ENCODE peak calls at places on chromosomes 16 and 17, in eight cellular contexts. K, M, R, H, V, P, E and Y are unnamed samples.

GRCh38 chr17:77436058-77436442 is 295.3 kb downstream of the SEC14L1 start:
- DNase-seq in E (no peak), M (peak), K (no peak), H (peak), R (no peak), V (no peak), P (no peak), Y (no peak)

GRCh38 chr17:73958453-73958852 is 245.0 kb upstream of the RPL38 start:
- DNase-seq in R (no peak), V (no peak), P (no peak), M (no peak), H (no peak), K (no peak), E (no peak), Y (no peak)

GRCh38 chr17:7191571-7192270 is 12.6 kb upstream of the ASGR1 start:
- DNase-seq in M (peak), P (no peak), K (no peak), R (no peak), V (peak), E (peak), H (peak), Y (no peak)

GRCh38 chr17:59558039-59558438 is 7.4 kb upstream of the DHX40 start:
- DNase-seq in V (no peak), H (no peak), P (no peak), K (no peak), E (no peak), M (no peak), R (no peak), Y (no peak)

GRCh38 chr17:69141802-69142472 is at the start of gene ABCA6:
- DNase-seq in K (no peak), P (no peak), M (no peak), H (no peak), R (no peak), V (no peak), E (no peak), Y (peak)

GRCh38 chr16:51651061-51651466 is 500.0 kb upstream of the SALL1 start:
- DNase-seq in R (no peak), P (no peak), K (no peak), V (no peak), M (no peak), H (peak), E (no peak), Y (no peak)

GRCh38 chr17:28570716-28571254 is 539 bp downstream of the PIGS start:
- DNase-seq in P (no peak), M (no peak), H (peak), K (peak), V (no peak), R (no peak), E (peak), Y (no peak)

GRCh38 chr17:74282587-74283370 is 8.7 kb downstream of the DNAI2 start:
- DNase-seq in K (peak), P (no peak), M (no peak), E (no peak), V (no peak), R (no peak), H (peak), Y (no peak)

GRCh38 chr17:29430275-29430674 is 40.1 kb downstream of the TAOK1 start:
- DNase-seq in P (no peak), E (no peak), R (no peak), V (no peak), H (no peak), K (no peak), M (no peak), Y (no peak)

GRCh38 chr17:82687375-82687861 is 11.1 kb downstream of the RAB40B start:
- DNase-seq in M (peak), P (no peak), R (no peak), K (no peak), V (no peak), H (no peak), E (no peak), Y (no peak)

GRCh38 chr16:3509470-3509928 is 8.7 kb downstream of the CLUAP1 start:
- DNase-seq in E (no peak), M (no peak), R (no peak), P (peak), K (peak), V (no peak), H (no peak), Y (no peak)

GRCh38 chr17:31369266-31369665 is 22.2 kb upstream of the RAB11FIP4 start:
- DNase-seq in R (peak), K (no peak), M (peak), H (no peak), E (no peak), V (no peak), P (no peak), Y (peak)

GRCh38 chr17:8188408-8188839 is 1.6 kb downstream of the BORCS6 start:
- DNase-seq in H (no peak), M (no peak), P (peak), K (peak), V (peak), R (no peak), E (no peak), Y (no peak)

GRCh38 chr16:20683812-20684211 is 13.7 kb downstream of the ACSM1 start:
- DNase-seq in M (no peak), E (no peak), V (no peak), H (no peak), R (no peak), P (no peak), K (no peak), Y (no peak)

GRCh38 chr17:41500131-41500911 is 5.1 kb downstream of the KRT13 start:
- DNase-seq in H (peak), K (no peak), M (peak), P (no peak), E (no peak), R (no peak), V (no peak), Y (peak)

GRCh38 chr16:86575754-86576557 is 2.4 kb upstream of the FOXL1 start:
- DNase-seq in E (peak), R (peak), M (peak), P (peak), V (no peak), K (peak), H (peak), Y (peak)

GRCh38 chr16:74199842-74200124 is 96.8 kb upstream of the PSMD7 start:
- DNase-seq in P (no peak), M (no peak), E (no peak), H (no peak), K (no peak), V (peak), R (no peak), Y (no peak)

GRCh38 chr17:65254166-65254565 is 117.0 kb downstream of the RGS9 start:
- DNase-seq in P (no peak), M (peak), R (no peak), H (peak), K (no peak), V (no peak), E (no peak), Y (no peak)

GRCh38 chr16:4734730-4735575 is 616 bp downstream of the DNAAF8 start:
- DNase-seq in M (peak), H (peak), K (peak), P (peak), V (peak), R (peak), E (peak), Y (peak)

GRCh38 chr16:53224932-53225533 is 170.2 kb downstream of the CHD9 start:
- DNase-seq in P (no peak), E (no peak), H (no peak), V (no peak), M (peak), K (no peak), R (no peak), Y (peak)

GRCh38 chr16:85541619-85542547 is 71.2 kb upstream of the GSE1 start:
- DNase-seq in K (no peak), H (no peak), R (no peak), V (no peak), M (no peak), E (no peak), P (no peak), Y (no peak)
- H3K4me3 ChIP-seq in K (no peak), H (no peak), R (no peak), V (no peak), M (no peak), E (no peak), P (no peak), Y (no peak)

DNA sequence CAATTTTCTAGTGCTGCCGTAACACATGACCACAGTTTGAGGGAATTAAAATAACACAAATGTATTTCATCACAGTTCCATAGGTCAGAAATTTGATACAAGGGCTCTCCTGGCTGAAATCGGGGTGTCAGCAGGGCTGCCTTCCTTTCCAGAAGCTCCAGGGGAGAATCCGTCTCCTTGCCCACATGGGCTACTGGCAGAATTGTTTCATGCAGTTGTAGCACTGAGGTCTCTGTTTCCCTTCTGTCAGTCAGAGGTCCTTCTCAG is 20.5 kb downstream of the EIF4A3 start:
- DNase-seq in E (no peak), K (no peak), R (no peak), M (no peak), P (no peak), V (no peak), H (no peak), Y (no peak)
- H3K27ac ChIP-seq in E (no peak), K (no peak), R (no peak), M (no peak), P (no peak), V (no peak), H (no peak), Y (no peak)

DNA sequence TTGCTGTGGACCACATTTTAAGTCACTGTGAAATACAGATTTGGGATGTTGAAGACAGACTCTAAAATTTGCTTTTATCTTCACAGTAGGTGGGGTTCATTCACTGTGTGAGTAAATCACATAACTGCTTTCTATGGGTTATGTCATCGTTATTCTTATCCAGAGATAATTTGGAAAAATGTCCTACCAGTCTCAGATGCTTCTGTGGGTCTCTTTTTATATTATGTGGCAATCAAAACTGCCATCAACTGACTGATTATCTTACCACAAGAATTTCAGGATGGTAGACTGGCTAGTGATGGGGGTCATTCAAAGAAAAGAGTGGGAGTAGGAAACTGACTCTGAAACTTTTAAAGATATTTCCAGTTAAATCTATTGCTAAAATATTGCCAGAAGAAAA is 3.1 kb downstream of the HSBP1 start:
- DNase-seq in H (no peak), E (no peak), K (no peak), R (no peak), P (no peak), V (no peak), M (no peak), Y (peak)
- H3K4me3 ChIP-seq in H (no peak), E (no peak), K (no peak), R (no peak), P (no peak), V (no peak), M (no peak), Y (no peak)

DNA sequence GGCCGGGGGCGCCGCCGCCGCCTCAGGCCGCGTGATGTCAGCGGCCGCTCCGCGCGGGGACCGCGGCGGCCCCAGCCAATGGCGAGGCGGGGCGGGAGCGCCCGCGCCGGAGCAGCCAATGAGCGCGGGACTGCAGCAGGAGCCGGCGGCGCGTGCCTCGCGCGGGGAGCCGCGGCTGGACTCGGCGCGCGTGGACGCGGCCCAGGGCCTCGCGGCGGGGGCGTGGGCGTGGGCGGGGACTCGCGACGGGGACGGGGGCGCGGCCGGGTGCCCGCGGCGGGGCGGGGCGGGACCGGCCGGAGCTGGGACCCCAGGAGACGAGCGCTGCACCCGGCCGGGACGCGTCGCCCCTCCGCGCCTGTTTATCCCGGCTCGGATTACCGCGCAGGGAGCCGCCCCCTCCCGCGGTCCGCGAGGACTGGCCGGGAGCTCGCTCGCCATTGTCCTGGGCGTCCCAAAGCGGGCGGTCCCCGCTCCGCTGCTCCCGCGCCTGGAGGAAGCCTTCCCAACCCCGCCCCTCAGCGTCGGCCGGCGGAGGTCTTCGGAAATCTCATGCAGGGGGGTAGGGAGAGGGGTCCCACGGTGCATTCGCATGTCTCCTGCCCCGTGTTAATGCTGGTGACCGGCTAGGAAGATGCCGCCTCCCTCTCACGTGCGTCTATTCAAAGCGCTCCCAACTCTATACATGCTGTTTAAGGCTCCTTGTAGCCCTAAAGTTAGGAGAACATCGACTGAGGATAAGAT is at the start of gene RNF157:
- DNase-seq in H (peak), M (peak), R (no peak), K (peak), E (peak), V (peak), P (peak), Y (peak)
- H3K27ac ChIP-seq in H (peak), M (peak), R (no peak), K (peak), E (peak), V (no peak), P (no peak), Y (no peak)

DNA sequence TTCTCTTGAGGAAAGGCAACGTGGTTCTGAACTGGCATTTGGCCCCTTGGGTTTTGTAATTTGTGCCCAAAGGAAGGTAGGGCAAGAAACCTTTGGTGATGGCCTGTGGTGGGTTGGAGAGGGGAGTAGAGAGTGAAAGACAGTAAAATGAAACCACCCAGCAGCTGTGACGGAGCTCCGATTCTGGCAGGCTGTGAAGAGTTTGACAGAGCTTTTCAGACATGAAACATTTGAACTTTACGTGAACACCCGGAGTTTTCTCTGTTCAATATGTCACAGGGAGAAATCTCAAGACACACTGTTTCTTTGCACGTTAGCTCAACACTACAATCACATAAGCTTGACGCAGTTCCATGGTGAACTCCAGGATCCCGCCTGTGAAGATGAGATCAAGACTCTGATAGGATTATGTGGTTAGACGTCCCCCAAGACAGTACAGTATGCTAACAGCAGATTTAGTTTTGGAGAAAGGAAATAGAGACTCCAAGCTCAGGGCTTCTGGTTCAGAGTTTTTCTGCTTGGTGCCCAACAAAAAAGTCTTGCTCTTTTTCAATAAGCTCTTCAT is 79.7 kb upstream of the CDH11 start:
- DNase-seq in P (no peak), M (peak), H (no peak), K (no peak), R (no peak), E (no peak), V (no peak), Y (no peak)
- H3K4me3 ChIP-seq in P (no peak), M (no peak), H (no peak), K (no peak), R (no peak), E (no peak), V (no peak), Y (no peak)

DNA sequence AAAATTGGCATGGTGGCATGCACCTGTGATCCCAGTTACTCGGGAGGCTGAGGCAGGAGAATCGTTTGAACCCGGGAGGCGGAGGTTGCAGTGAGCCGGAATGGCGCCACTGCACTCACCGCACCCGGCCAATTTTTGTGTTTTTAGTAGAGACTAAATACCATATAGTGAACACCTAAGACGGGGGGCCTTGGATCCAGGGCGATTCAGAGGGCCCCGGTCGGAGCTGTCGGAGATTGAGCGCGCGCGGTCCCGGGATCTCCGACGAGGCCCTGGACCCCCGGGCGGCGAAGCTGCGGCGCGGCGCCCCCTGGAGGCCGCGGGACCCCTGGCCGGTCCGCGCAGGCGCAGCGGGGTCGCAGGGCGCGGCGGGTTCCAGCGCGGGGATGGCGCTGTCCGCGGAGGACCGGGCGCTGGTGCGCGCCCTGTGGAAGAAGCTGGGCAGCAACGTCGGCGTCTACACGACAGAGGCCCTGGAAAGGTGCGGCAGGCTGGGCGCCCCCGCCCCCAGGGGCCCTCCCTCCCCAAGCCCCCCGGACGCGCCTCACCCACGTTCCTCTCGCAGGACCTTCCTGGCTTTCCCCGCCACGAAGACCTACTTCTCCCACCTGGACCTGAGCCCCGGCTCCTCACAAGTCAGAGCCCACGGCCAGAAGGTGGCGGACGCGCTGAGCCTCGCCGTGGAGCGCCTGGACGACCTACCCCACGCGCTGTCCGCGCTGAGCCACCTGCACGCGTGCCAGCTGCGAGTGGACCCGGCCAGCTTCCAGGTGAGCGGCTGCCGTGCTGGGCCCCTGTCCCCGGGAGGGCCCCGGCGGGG is at the start of gene HBQ1:
- DNase-seq in K (peak), H (peak), P (no peak), M (no peak), R (no peak), E (no peak), V (no peak), Y (no peak)
- H3K27ac ChIP-seq in K (no peak), H (no peak), P (no peak), M (no peak), R (no peak), E (no peak), V (no peak), Y (no peak)

GRCh38 chr16:67392301-67393059 is 818 bp downstream of the TPPP3 start:
- DNase-seq in V (no peak), H (no peak), K (no peak), R (no peak), P (peak), E (no peak), M (no peak), Y (no peak)

GRCh38 chr16:67395105-67395457 is 1.8 kb upstream of the TPPP3 start:
- DNase-seq in K (no peak), E (no peak), M (no peak), R (no peak), H (no peak), V (no peak), P (no peak), Y (no peak)

GRCh38 chr16:67394271-67395104 is 1.2 kb upstream of the TPPP3 start:
- DNase-seq in E (peak), P (peak), M (no peak), H (peak), V (no peak), K (no peak), R (no peak), Y (no peak)

GRCh38 chr16:67393111-67393789 is at the start of gene TPPP3:
- DNase-seq in M (peak), P (peak), K (peak), V (peak), H (peak), E (peak), R (no peak), Y (peak)

GRCh38 chr16:67393790-67394270 is 532 bp upstream of the TPPP3 start:
- DNase-seq in M (no peak), H (no peak), P (peak), E (no peak), V (no peak), K (no peak), R (no peak), Y (no peak)
- H3K4me3 ChIP-seq in M (peak), H (no peak), P (peak), E (peak), V (peak), K (no peak), R (peak), Y (peak)

GRCh38 chr17:35236821-35237220 is 6.1 kb upstream of the SLFN5 start:
- DNase-seq in M (no peak), E (no peak), R (no peak), K (no peak), H (no peak), P (no peak), V (no peak), Y (no peak)

GRCh38 chr17:35235917-35236316 is 7.0 kb upstream of the SLFN5 start:
- DNase-seq in E (no peak), H (no peak), K (no peak), R (no peak), M (no peak), P (no peak), V (no peak), Y (no peak)

GRCh38 chr17:35239823-35240222 is 3.0 kb upstream of the SLFN5 start:
- DNase-seq in M (peak), P (no peak), V (no peak), R (no peak), H (no peak), K (no peak), E (no peak), Y (no peak)

GRCh38 chr17:35238817-35239216 is 4.1 kb upstream of the SLFN5 start:
- DNase-seq in H (no peak), E (no peak), R (no peak), V (no peak), M (peak), P (no peak), K (no peak), Y (peak)

GRCh38 chr17:35235289-35235688 is 7.6 kb upstream of the SLFN5 start:
- DNase-seq in P (no peak), H (no peak), V (no peak), E (no peak), M (no peak), K (no peak), R (no peak), Y (no peak)
- H3K27ac ChIP-seq in P (no peak), H (no peak), V (no peak), E (no peak), M (no peak), K (peak), R (no peak), Y (no peak)

GRCh38 chr17:2214887-2215615 is 88.5 kb downstream of the SMG6 start:
- DNase-seq in R (no peak), P (no peak), H (no peak), M (peak), V (no peak), E (peak), K (no peak), Y (peak)
- H3K4me3 ChIP-seq in R (peak), P (peak), H (no peak), M (peak), V (no peak), E (peak), K (peak), Y (no peak)